ENCODE peak calls at places on chromosomes 12 and 14, in six cellular contexts. U is activated CD4-positive, alpha-beta T cell treated with anti-CD3 and anti-CD28 coated beads for 24 hours; X is HEK293T; K is activated T-helper 1 cell treated with anti-CD3 and anti-CD28 coated beads, Interleukin-2, amount 50 U/mL, for 16 hours; C is right lobe of liver; D is esophagus squamous epithelium. O is an unnamed sample.
A peak's percentile ranks its signal among the peaks of the same experiment; 100 is the strongest.

GRCh38 chr12:62900686-62901272 is 34.2 kb downstream of the PPM1H start:
- DNase-seq in U (no peak), X (peak; percentile 31), K (no peak), C (no peak), D (no peak), O (no peak)

GRCh38 chr12:70508178-70508577 is 129.1 kb downstream of the PTPRB start:
- DNase-seq in U (no peak), X (no peak), K (no peak), C (no peak), D (no peak), O (no peak)

GRCh38 chr12:7303230-7303629 is 642 bp upstream of the ACSM4 start:
- DNase-seq in U (no peak), X (no peak), K (no peak), C (no peak), D (no peak), O (no peak)

GRCh38 chr12:87216436-87216835 is 812.8 kb downstream of the C12orf50 start:
- DNase-seq in U (no peak), X (no peak), K (no peak), C (no peak), D (no peak), O (no peak)

GRCh38 chr14:77000340-77001235 is 27.9 kb downstream of the IRF2BPL start:
- DNase-seq in U (no peak), X (no peak), K (no peak), C (no peak), D (no peak), O (no peak)

GRCh38 chr12:20798561-20798960 is 11.9 kb upstream of the SLCO1B3 start:
- DNase-seq in U (no peak), X (no peak), K (no peak), C (no peak), D (no peak), O (no peak)

GRCh38 chr12:23359975-23360638 is 589.4 kb downstream of the SOX5 start:
- DNase-seq in U (no peak), X (no peak), K (no peak), C (no peak), D (no peak), O (no peak)

GRCh38 chr14:81269100-81269978 is 48.6 kb upstream of the GTF2A1 start:
- DNase-seq in U (no peak), X (peak; percentile 68), K (no peak), C (no peak), D (no peak), O (peak; percentile 44)

GRCh38 chr12:63093711-63094110 is 57.3 kb downstream of the AVPR1A start:
- DNase-seq in U (no peak), X (no peak), K (no peak), C (no peak), D (no peak), O (no peak)

GRCh38 chr12:5736016-5736415 is 209.0 kb downstream of the ANO2 start:
- DNase-seq in U (no peak), X (no peak), K (no peak), C (no peak), D (no peak), O (no peak)

O was measured in GM18507.